ENCODE peak calls at places on chromosomes 4 and X, in ten cellular contexts. A is right atrium auricular region, M is DND-41, W is right lobe of liver, E is adrenal gland, U is suprapubic skin, V is epithelial cell of esophagus, P is IMR-90, B is breast epithelium, N is SK-N-SH. Y is an unnamed sample.

GRCh38 chrX:14344172-14344940 is 185.0 kb upstream of the GLRA2 start:
- DNase-seq in W (no peak), N (no peak), P (no peak), U (no peak), E (no peak), A (no peak), M (no peak), V (peak), B (no peak), Y (no peak)

GRCh38 chr4:23324291-23324690 is 565.6 kb downstream of the PPARGC1A start:
- DNase-seq in W (no peak), P (no peak), M (no peak), N (no peak), B (no peak), U (no peak), E (no peak), A (no peak), V (peak), Y (peak)

GRCh38 chrX:106917830-106918500 is 2.2 kb upstream of the CLDN2 start:
- DNase-seq in U (no peak), V (peak), A (no peak), N (no peak), M (peak), W (no peak), P (peak), E (peak), B (no peak), Y (peak)

GRCh38 chr4:41268024-41268423 is 11.3 kb downstream of the UCHL1 start:
- DNase-seq in E (no peak), P (no peak), N (no peak), W (no peak), V (peak), M (no peak), A (no peak), B (no peak), U (no peak), Y (no peak)

GRCh38 chr4:81215219-81215892 is at the start of gene PRKG2:
- DNase-seq in M (no peak), A (no peak), V (no peak), U (peak), B (no peak), P (no peak), N (no peak), W (no peak), E (no peak), Y (no peak)

GRCh38 chrX:19698125-19698524 is 182.8 kb upstream of the MAP3K15 start:
- DNase-seq in V (peak), U (no peak), N (no peak), A (no peak), W (no peak), P (peak), E (no peak), M (no peak), B (peak), Y (no peak)

GRCh38 chrX:103847174-103847870 is 15.3 kb upstream of the RAB9B start:
- DNase-seq in E (no peak), B (no peak), U (no peak), P (peak), N (no peak), M (no peak), W (no peak), V (no peak), A (no peak), Y (no peak)

GRCh38 chr4:22439947-22440346 is 75.9 kb downstream of the ADGRA3 start:
- DNase-seq in N (no peak), A (no peak), W (no peak), E (no peak), V (no peak), U (no peak), P (no peak), M (no peak), B (no peak), Y (no peak)

GRCh38 chrX:73267206-73267605 is 52.6 kb upstream of the NAP1L2 start:
- DNase-seq in N (no peak), B (no peak), V (no peak), U (no peak), E (no peak), P (no peak), W (no peak), A (no peak), M (no peak), Y (no peak)

GRCh38 chrX:13159886-13160285 is 115.5 kb upstream of the FAM9C start:
- DNase-seq in V (no peak), E (no peak), A (no peak), W (no peak), B (no peak), M (no peak), U (no peak), N (no peak), P (no peak), Y (no peak)

GRCh38 chr4:1895971-1896657 is 24.9 kb downstream of the NSD2 start:
- DNase-seq in A (no peak), W (no peak), N (no peak), B (no peak), V (no peak), E (no peak), M (no peak), U (no peak), P (no peak), Y (no peak)

GRCh38 chr4:126898815-126899214 is 733.9 kb upstream of the INTU start:
- DNase-seq in M (no peak), V (no peak), W (no peak), B (no peak), E (no peak), N (no peak), A (no peak), P (no peak), U (no peak), Y (no peak)

GRCh38 chrX:86002076-86002896 is 45.1 kb downstream of the CHM start:
- DNase-seq in A (no peak), B (no peak), W (no peak), M (no peak), E (no peak), U (no peak), V (peak), P (peak), N (no peak), Y (no peak)

GRCh38 chr4:100189820-100190642 is at the start of gene DDIT4L:
- DNase-seq in W (peak), B (no peak), P (peak), A (peak), V (peak), M (no peak), E (peak), N (peak), U (peak), Y (no peak)

GRCh38 chrX:40550069-40550468 is 30.7 kb upstream of the ATP6AP2 start:
- DNase-seq in W (no peak), B (no peak), E (peak), V (no peak), N (peak), M (no peak), A (no peak), U (no peak), P (no peak), Y (no peak)

GRCh38 chr4:87120411-87121162 is 99.8 kb downstream of the KLHL8 start:
- DNase-seq in W (peak), A (no peak), B (peak), M (no peak), E (no peak), V (peak), P (peak), N (no peak), U (no peak), Y (no peak)

GRCh38 chr4:48801016-48801715 is 21.1 kb upstream of the FRYL start:
- DNase-seq in P (no peak), U (no peak), A (no peak), N (no peak), V (no peak), M (no peak), W (no peak), B (no peak), E (no peak), Y (no peak)

GRCh38 chrX:140507223-140507981 is 2.5 kb upstream of the SOX3 start:
- DNase-seq in V (peak), M (no peak), U (no peak), W (no peak), N (peak), E (no peak), A (no peak), P (no peak), B (no peak), Y (no peak)

GRCh38 chrX:136691028-136691809 is 43.3 kb downstream of the CD40LG start:
- DNase-seq in E (no peak), A (no peak), B (no peak), U (no peak), V (peak), P (peak), W (no peak), M (no peak), N (no peak), Y (no peak)

GRCh38 chr4:114209589-114209988 is 230.1 kb upstream of the ARSJ start:
- DNase-seq in E (no peak), B (no peak), M (no peak), W (no peak), N (no peak), P (no peak), V (no peak), U (no peak), A (no peak), Y (no peak)

GRCh38 chr4:70651864-70652506 is 14.3 kb downstream of the JCHAIN start:
- DNase-seq in N (peak), V (peak), U (no peak), E (no peak), P (peak), W (no peak), B (no peak), M (peak), A (no peak), Y (no peak)

GRCh38 chr4:168589154-168589553 is 92.3 kb downstream of the PALLD start:
- DNase-seq in A (no peak), N (no peak), V (peak), W (no peak), M (no peak), B (peak), U (no peak), E (peak), P (peak), Y (no peak)

GRCh38 chrX:66676990-66677389 is 38.1 kb upstream of the EDA2R start:
- DNase-seq in B (no peak), W (no peak), V (peak), A (no peak), E (no peak), M (no peak), N (no peak), P (peak), U (no peak), Y (no peak)

GRCh38 chr4:120843840-120844527 is 78.5 kb downstream of the PRDM5 start:
- DNase-seq in B (no peak), P (no peak), N (peak), W (no peak), M (no peak), U (no peak), E (no peak), V (peak), A (no peak), Y (no peak)

GRCh38 chr4:16158504-16158852 is 67.8 kb downstream of the TAPT1 start:
- DNase-seq in N (no peak), U (no peak), B (no peak), M (no peak), W (no peak), A (no peak), V (no peak), P (no peak), E (no peak), Y (peak)

GRCh38 chrX:109856974-109857373 is 123.9 kb upstream of the ACSL4 start:
- DNase-seq in W (no peak), N (peak), U (no peak), P (peak), V (peak), E (no peak), A (no peak), M (peak), B (no peak), Y (no peak)

GRCh38 chrX:118337687-118338086 is 8.2 kb upstream of the WDR44 start:
- DNase-seq in A (no peak), V (no peak), N (no peak), E (no peak), B (no peak), P (no peak), W (no peak), M (no peak), U (no peak), Y (no peak)

GRCh38 chr4:41391271-41391670 is 134.5 kb downstream of the UCHL1 start:
- DNase-seq in B (no peak), A (no peak), U (no peak), N (no peak), W (no peak), P (no peak), M (no peak), V (no peak), E (no peak), Y (no peak)

GRCh38 chrX:24243692-24244091 is 70.2 kb downstream of the SUPT20HL2 start:
- DNase-seq in P (peak), A (no peak), E (no peak), W (no peak), N (no peak), U (no peak), B (no peak), V (no peak), M (no peak), Y (no peak)

GRCh38 chrX:102746134-102746584 is 25.6 kb downstream of the GPRASP3 start:
- DNase-seq in E (peak), P (no peak), V (peak), U (peak), W (peak), N (peak), M (no peak), A (no peak), B (no peak), Y (no peak)

GRCh38 chrX:120522820-120523219 is 37.9 kb downstream of the CUL4B start:
- DNase-seq in U (no peak), N (no peak), W (no peak), B (no peak), V (no peak), E (no peak), M (no peak), P (no peak), A (no peak), Y (no peak)

GRCh38 chr4:183674153-183674552 is 15.1 kb downstream of the TRAPPC11 start:
- DNase-seq in P (no peak), B (no peak), M (no peak), A (no peak), W (no peak), N (no peak), V (no peak), E (no peak), U (no peak), Y (no peak)

GRCh38 chrX:15686818-15687685 is 22.4 kb upstream of the CLTRN start:
- DNase-seq in N (peak), W (peak), B (peak), E (peak), V (peak), U (no peak), M (peak), P (peak), A (no peak), Y (no peak)

GRCh38 chrX:96861228-96861627 is 22.5 kb upstream of the RPA4 start:
- DNase-seq in U (no peak), P (no peak), A (no peak), M (no peak), E (no peak), N (no peak), W (no peak), V (no peak), B (no peak), Y (no peak)

GRCh38 chrX:37887347-37887746 is 40.0 kb upstream of the DYNLT3 start:
- DNase-seq in P (no peak), W (peak), E (no peak), B (no peak), N (no peak), V (no peak), M (no peak), A (no peak), U (no peak), Y (no peak)

GRCh38 chr4:184420402-184420801 is 53.9 kb downstream of the IRF2 start:
- DNase-seq in M (no peak), V (no peak), E (no peak), A (no peak), W (no peak), B (no peak), N (no peak), U (no peak), P (no peak), Y (no peak)

GRCh38 chrX:136030357-136031225 is 45.4 kb downstream of the SLC9A6 start:
- DNase-seq in M (no peak), B (no peak), U (peak), W (no peak), P (peak), V (no peak), N (no peak), E (peak), A (peak), Y (no peak)

GRCh38 chr4:152689615-152690501 is 10.1 kb upstream of the TMEM154 start:
- DNase-seq in P (no peak), V (no peak), W (no peak), B (no peak), E (no peak), U (no peak), N (no peak), M (no peak), A (no peak), Y (no peak)

GRCh38 chrX:107541244-107541643 is 87.1 kb upstream of the PRPS1 start:
- DNase-seq in M (no peak), E (no peak), N (no peak), A (no peak), P (peak), W (no peak), V (no peak), U (no peak), B (no peak), Y (no peak)

GRCh38 chr4:55840956-55841355 is 12.5 kb upstream of the EXOC1 start:
- DNase-seq in E (no peak), V (no peak), M (no peak), W (no peak), U (no peak), P (no peak), B (no peak), A (no peak), N (no peak), Y (no peak)

GRCh38 chr4:89837385-89837995 is 529 bp upstream of the SNCA start:
- DNase-seq in A (no peak), V (peak), P (peak), E (no peak), M (peak), B (no peak), W (no peak), U (no peak), N (peak), Y (no peak)

GRCh38 chr4:89836031-89836777 is 757 bp downstream of the SNCA start:
- DNase-seq in M (peak), A (no peak), W (no peak), E (no peak), V (peak), B (no peak), N (peak), U (no peak), P (no peak), Y (no peak)

GRCh38 chr4:89836897-89837384 is at the start of gene SNCA:
- DNase-seq in P (peak), W (peak), N (peak), B (peak), E (peak), U (peak), V (peak), A (peak), M (peak), Y (peak)

GRCh38 chr4:89839558-89839957 is 2.6 kb upstream of the SNCA start:
- DNase-seq in A (no peak), W (no peak), M (no peak), V (no peak), U (no peak), E (no peak), N (no peak), P (no peak), B (no peak), Y (no peak)

GRCh38 chr4:89838005-89838404 is 1.0 kb upstream of the SNCA start:
- DNase-seq in V (peak), N (peak), M (peak), E (no peak), W (no peak), U (no peak), B (no peak), A (no peak), P (no peak), Y (no peak)
- H3K4me3 ChIP-seq in V (peak), N (peak), M (peak), E (no peak), W (peak), U (peak), B (peak), A (peak), P (no peak), Y (peak)

GRCh38 chrX:149903889-149904748 is 23.1 kb downstream of the MAGEA8 start:
- DNase-seq in A (no peak), P (peak), M (no peak), N (no peak), V (peak), U (no peak), W (no peak), E (no peak), B (no peak), Y (no peak)
- TF ChIP-seq CTCF in A (no peak), P (peak), M (no peak), N (peak), V (peak), U (no peak), W (no peak), E (no peak), B (no peak), Y (no peak)

GRCh38 chrX:131734621-131735020 is 190.7 kb downstream of the OR13H1 start:
- DNase-seq in W (no peak), M (no peak), E (peak), P (peak), V (no peak), U (no peak), B (peak), A (no peak), N (no peak), Y (no peak)
- H3K4me3 ChIP-seq in W (no peak), M (no peak), E (no peak), P (peak), V (no peak), U (no peak), B (peak), A (peak), N (no peak), Y (no peak)

DNA sequence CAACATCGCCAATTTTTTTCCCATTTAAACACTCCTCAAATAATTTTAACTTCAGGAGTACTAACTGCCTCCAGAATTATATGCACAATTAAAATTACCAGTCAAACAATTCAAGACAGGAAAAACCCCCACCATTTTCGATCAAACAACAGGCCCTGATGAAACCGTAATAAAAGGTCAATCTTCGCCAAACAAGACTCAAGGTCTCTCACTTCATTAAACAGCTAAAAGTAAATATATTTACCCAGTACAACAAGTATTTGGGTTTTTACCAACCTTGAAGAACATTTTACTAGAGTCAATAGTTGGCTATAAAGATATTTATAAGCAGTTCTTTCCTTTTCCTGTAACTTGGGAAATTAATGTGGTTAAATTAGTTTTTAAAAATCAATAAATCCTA is 28.3 kb downstream of the RFC1 start:
- DNase-seq in A (no peak), N (no peak), B (no peak), U (no peak), W (no peak), E (no peak), V (no peak), M (no peak), P (no peak), Y (no peak)
- TF ChIP-seq CTCF in A (no peak), N (no peak), B (no peak), U (no peak), W (no peak), E (no peak), V (no peak), M (no peak), P (no peak), Y (no peak)

GRCh38 chr4:140666889-140667614 is 89.1 kb downstream of the TBC1D9 start:
- DNase-seq in M (no peak), A (no peak), B (no peak), U (no peak), N (no peak), W (peak), V (no peak), E (no peak), P (no peak), Y (no peak)
- H3K4me3 ChIP-seq in M (no peak), A (no peak), B (no peak), U (no peak), N (no peak), W (no peak), V (no peak), E (no peak), P (no peak), Y (no peak)

GRCh38 chrX:10401239-10401638 is 219.1 kb downstream of the MID1 start:
- DNase-seq in U (no peak), W (no peak), V (peak), B (no peak), E (no peak), A (no peak), M (no peak), P (peak), N (no peak), Y (no peak)
- TF ChIP-seq CTCF in U (no peak), W (no peak), V (peak), B (no peak), E (no peak), A (no peak), M (no peak), P (no peak), N (peak), Y (no peak)

GRCh38 chrX:74537011-74537390 is 77.4 kb downstream of the RLIM start:
- DNase-seq in A (peak), E (no peak), W (no peak), B (no peak), M (no peak), V (no peak), U (no peak), N (no peak), P (peak), Y (no peak)
- H3K4me3 ChIP-seq in A (peak), E (no peak), W (peak), B (peak), M (no peak), V (no peak), U (peak), N (peak), P (peak), Y (peak)

Y was measured in retinal pigment epithelial cell.